ENCODE peak calls at places on chromosome 3, in eight cellular contexts. E, X, M, I, O, B, Z and R are unnamed samples. For H3K36me3, the result is how much of the 10 kb centered on the place peaks cover.

GRCh38 chr3:71581451-71581980 is 2.0 kb downstream of the FOXP1 start:
- DNase-seq in E (peak), X (peak), M (peak), I (peak), O (no peak), B (peak), Z (peak), R (no peak)

GRCh38 chr3:119235151-119235550 is 5.5 kb downstream of the B4GALT4 start:
- DNase-seq in E (no peak), X (no peak), M (no peak), I (no peak), O (no peak), B (no peak), Z (no peak), R (no peak)

GRCh38 chr3:193595939-193596487 is 3.0 kb downstream of the OPA1 start:
- DNase-seq in E (no peak), X (no peak), M (no peak), I (no peak), O (no peak), B (no peak), Z (no peak), R (no peak)

GRCh38 chr3:28290863-28291300 is 49.5 kb downstream of the CMC1 start:
- DNase-seq in E (no peak), X (no peak), M (no peak), I (no peak), O (no peak), B (no peak), Z (no peak), R (no peak)

GRCh38 chr3:151568095-151568685 is 107.3 kb upstream of the IGSF10 start:
- DNase-seq in E (no peak), X (no peak), M (no peak), I (no peak), O (no peak), B (no peak), Z (peak), R (no peak)

GRCh38 chr3:194328080-194328571 is 23.0 kb downstream of the CPN2 start:
- DNase-seq in E (no peak), X (no peak), M (no peak), I (no peak), O (peak), B (peak), Z (peak), R (no peak)

GRCh38 chr3:40864146-40864782 is 335.0 kb upstream of the CTNNB1 start:
- DNase-seq in E (no peak), X (no peak), M (no peak), I (no peak), O (no peak), B (no peak), Z (no peak), R (no peak)

GRCh38 chr3:67109651-67110204 is 111.6 kb downstream of the KBTBD8 start:
- DNase-seq in E (no peak), X (no peak), M (no peak), I (no peak), O (peak), B (peak), Z (peak), R (no peak)

GRCh38 chr3:18442743-18443669 is 17.9 kb upstream of the SATB1 start:
- DNase-seq in E (no peak), X (no peak), M (no peak), I (no peak), O (no peak), B (peak), Z (no peak), R (no peak)

GRCh38 chr3:61239871-61240270 is 11.4 kb downstream of the FHIT start:
- DNase-seq in E (peak), X (no peak), M (no peak), I (no peak), O (peak), B (no peak), Z (no peak), R (no peak)

GRCh38 chr3:16222547-16222946 is 42.2 kb downstream of the DPH3 start:
- DNase-seq in E (no peak), X (no peak), M (no peak), I (no peak), O (no peak), B (no peak), Z (no peak), R (no peak)
- H3K4me3 ChIP-seq in E (no peak), X (no peak), M (no peak), I (no peak), O (no peak), B (no peak), Z (no peak), R (no peak)

GRCh38 chr3:13047296-13048165 is 25.7 kb downstream of the IQSEC1 start:
- DNase-seq in E (no peak), X (peak), M (no peak), I (no peak), O (no peak), B (no peak), Z (no peak), R (no peak)
- H3K36me3 ChIP-seq in E (under half), X (under half), M (under half), I (under half), O (under half), B (under half), Z (under half), R (under half)

GRCh38 chr3:23763040-23763477 is 42.7 kb upstream of the UBE2E1 start:
- DNase-seq in E (peak), X (no peak), M (no peak), I (no peak), O (peak), B (peak), Z (peak), R (no peak)
- H3K4me3 ChIP-seq in E (peak), X (peak), M (no peak), I (peak), O (peak), B (no peak), Z (peak), R (no peak)

GRCh38 chr3:38608086-38608775 is 41.3 kb downstream of the SCN5A start:
- DNase-seq in E (no peak), X (peak), M (no peak), I (no peak), O (no peak), B (no peak), Z (no peak), R (peak)
- H3K36me3 ChIP-seq in E (under half), X (under half), M (half or more), I (under half), O (under half), B (under half), Z (under half), R (under half)

GRCh38 chr3:97889814-97890213 is 68.0 kb downstream of the CRYBG3 start:
- DNase-seq in E (no peak), X (no peak), M (no peak), I (no peak), O (no peak), B (no peak), Z (no peak), R (no peak)
- H3K4me3 ChIP-seq in E (no peak), X (no peak), M (no peak), I (no peak), O (no peak), B (no peak), Z (no peak), R (no peak)